ENCODE peak calls at places on chromosomes 1 and 21, in four cellular contexts. W is nephron progenitor cell, U is lower leg skin, H is fibroblast of pulmonary artery. I is an unnamed sample.

GRCh38 chr1:115536279-115536816 is 105.4 kb upstream of the VANGL1 start:
- DNase-seq in H (no peak), W (no peak), U (no peak), I (no peak)

GRCh38 chr21:21179619-21180336 is 181.6 kb downstream of the NCAM2 start:
- DNase-seq in U (no peak), H (no peak), W (no peak), I (no peak)

GRCh38 chr1:3466366-3467075 is 12.1 kb downstream of the ARHGEF16 start:
- DNase-seq in U (no peak), H (no peak), W (no peak), I (no peak)

GRCh38 chr1:91876040-91876470 is 9.9 kb downstream of the TGFBR3 start:
- DNase-seq in H (no peak), U (no peak), W (no peak), I (no peak)

GRCh38 chr1:44024903-44025525 is 6.2 kb downstream of the SLC6A9 start:
- DNase-seq in U (no peak), W (no peak), H (no peak), I (no peak)

GRCh38 chr1:64572222-64572900 is 102.4 kb downstream of the CACHD1 start:
- DNase-seq in U (no peak), W (peak; percentile 47), H (no peak), I (no peak)

GRCh38 chr1:154747841-154748766 is 122.0 kb downstream of the KCNN3 start:
- DNase-seq in W (no peak), U (no peak), H (peak; percentile 14), I (peak; percentile 48)

GRCh38 chr1:70455291-70455690 is 44.2 kb downstream of the CTH start:
- DNase-seq in H (no peak), W (no peak), U (no peak), I (no peak)

GRCh38 chr1:151164732-151165280 is 896 bp downstream of the LYSMD1 start:
- DNase-seq in H (peak; percentile 58), U (no peak), W (no peak), I (no peak)

GRCh38 chr1:178520803-178521202 is 7.9 kb downstream of the TEX35 start:
- DNase-seq in U (no peak), H (no peak), W (no peak), I (no peak)

GRCh38 chr1:54006508-54006907 is 11.5 kb downstream of the LDLRAD1 start:
- DNase-seq in U (no peak), W (no peak), H (no peak), I (no peak)

GRCh38 chr21:15171546-15171945 is 106.7 kb upstream of the NRIP1 start:
- DNase-seq in W (no peak), U (no peak), H (no peak), I (no peak)

GRCh38 chr1:217036757-217037156 is 313.5 kb upstream of the ESRRG start:
- DNase-seq in W (no peak), U (no peak), H (no peak), I (no peak)

GRCh38 chr1:46003315-46003714 is 129.1 kb downstream of the PIK3R3 start:
- DNase-seq in H (no peak), W (no peak), U (no peak), I (no peak)

GRCh38 chr1:33178836-33179439 is 2.9 kb downstream of the TRIM62 start:
- DNase-seq in W (no peak), U (no peak), H (no peak), I (no peak)

GRCh38 chr1:99707535-99708142 is 58.8 kb downstream of the FRRS1 start:
- DNase-seq in U (peak; percentile 74), H (peak; percentile 85), W (peak; percentile 82), I (peak; percentile 75)

GRCh38 chr1:234827181-234827580 is 217.2 kb upstream of the IRF2BP2 start:
- DNase-seq in U (no peak), W (no peak), H (no peak), I (no peak)

GRCh38 chr1:202586018-202586821 is 124.0 kb downstream of the SYT2 start:
- DNase-seq in H (peak; percentile 69), U (no peak), W (no peak), I (peak; percentile 37)

GRCh38 chr1:36248250-36248894 is 24.1 kb downstream of the THRAP3 start:
- DNase-seq in W (no peak), U (peak; percentile 47), H (peak; percentile 94), I (peak; percentile 61)

GRCh38 chr1:50371749-50372148 is 51.5 kb downstream of the DMRTA2 start:
- DNase-seq in W (no peak), U (no peak), H (no peak), I (no peak)

GRCh38 chr1:61083799-61084385 is 1.5 kb downstream of the NFIA start:
- DNase-seq in U (no peak), H (peak; percentile 30), W (no peak), I (no peak)

GRCh38 chr1:6795661-6796060 is 10.4 kb downstream of the CAMTA1 start:
- DNase-seq in W (no peak), H (peak; percentile 88), U (no peak), I (no peak)

GRCh38 chr1:165364432-165365133 is 8.1 kb upstream of the LMX1A start:
- DNase-seq in W (no peak), U (peak; percentile 81), H (no peak), I (no peak)

GRCh38 chr1:2528016-2528415 is 1.6 kb upstream of the PANK4 start:
- DNase-seq in W (no peak), H (no peak), U (no peak), I (no peak)

GRCh38 chr1:41348394-41348793 is 12.8 kb upstream of the FOXO6 start:
- DNase-seq in U (no peak), W (no peak), H (no peak), I (no peak)

GRCh38 chr1:219917851-219918466 is 10.4 kb downstream of the SLC30A10 start:
- DNase-seq in H (peak; percentile 4), U (no peak), W (no peak), I (peak; percentile 41)

GRCh38 chr1:211517006-211517405 is 25.0 kb upstream of the RD3 start:
- DNase-seq in H (no peak), U (no peak), W (no peak), I (peak; percentile 79)

GRCh38 chr1:175494950-175495349 is 248.4 kb downstream of the TNR start:
- DNase-seq in U (no peak), W (no peak), H (no peak), I (no peak)

GRCh38 chr1:171661076-171661650 is 8.7 kb upstream of the MYOC start:
- DNase-seq in U (no peak), H (no peak), W (no peak), I (no peak)

I was measured in hepatocyte.